ENCODE peak calls at places on chromosomes 6 and 20, in six cellular contexts. G, U, A, L, R and X are unnamed samples.

GRCh38 chr6:150593119-150593518 is 6.6 kb upstream of the PLEKHG1 start:
- DNase-seq in G (no peak), U (no peak), A (no peak), L (no peak), R (no peak), X (no peak)

GRCh38 chr6:5517781-5518180 is 256.5 kb downstream of the FARS2 start:
- DNase-seq in G (no peak), U (no peak), A (no peak), L (no peak), R (no peak), X (no peak)

GRCh38 chr6:149492798-149493165 is 8.0 kb upstream of the ZC3H12D start:
- DNase-seq in G (no peak), U (no peak), A (no peak), L (no peak), R (no peak), X (no peak)

GRCh38 chr20:62739581-62740285 is 31.1 kb downstream of the NTSR1 start:
- DNase-seq in G (peak; percentile 58), U (peak; percentile 34), A (peak; percentile 20), L (no peak), R (no peak), X (peak; percentile 80)

GRCh38 chr6:167141667-167142432 is 15.9 kb downstream of the GPR31 start:
- DNase-seq in G (peak; percentile 67), U (no peak), A (peak; percentile 28), L (no peak), R (no peak), X (no peak)

GRCh38 chr6:67030861-67031260 is 1323.8 kb upstream of the EYS start:
- DNase-seq in G (no peak), U (no peak), A (no peak), L (no peak), R (no peak), X (peak; percentile 64)

GRCh38 chr20:63957004-63957689 is 931 bp upstream of the UCKL1 start:
- DNase-seq in G (peak; percentile 87), U (no peak), A (peak; percentile 65), L (no peak), R (peak; percentile 49), X (peak; percentile 91)

GRCh38 chr20:6696001-6696400 is 71.5 kb upstream of the BMP2 start:
- DNase-seq in G (no peak), U (no peak), A (no peak), L (no peak), R (no peak), X (no peak)

GRCh38 chr6:56637640-56638039 is 5.0 kb downstream of the DST start:
- DNase-seq in G (peak; percentile 53), U (no peak), A (no peak), L (peak; percentile 7), R (peak; percentile 80), X (no peak)

GRCh38 chr6:46103437-46103836 is 26.4 kb upstream of the ENPP4 start:
- DNase-seq in G (no peak), U (no peak), A (no peak), L (no peak), R (no peak), X (no peak)

GRCh38 chr6:130788954-130789353 is 38.3 kb upstream of the SMLR1 start:
- DNase-seq in G (no peak), U (no peak), A (no peak), L (no peak), R (no peak), X (no peak)

DNA sequence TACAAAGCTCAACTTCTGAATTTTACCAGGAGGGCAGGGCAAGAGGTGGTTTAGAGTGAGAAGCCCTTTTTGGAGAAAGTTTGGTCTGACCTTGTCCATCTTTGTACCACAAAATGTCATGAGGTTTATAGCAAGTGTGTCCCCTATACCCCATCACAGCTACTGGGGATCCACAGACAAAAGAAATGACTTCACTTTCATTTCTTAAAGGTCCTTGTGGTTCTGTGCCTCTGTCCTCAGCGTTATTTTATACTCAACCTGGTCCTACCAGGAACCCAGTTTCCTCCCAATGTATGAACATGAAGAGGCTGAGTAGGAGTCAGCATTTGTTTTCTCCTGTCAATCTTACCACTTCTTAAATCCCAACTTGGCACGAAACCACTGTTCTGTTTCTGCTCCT is 157.7 kb downstream of the NFATC2 start:
- DNase-seq in G (no peak), U (no peak), A (no peak), L (no peak), R (no peak), X (no peak)
- H3K4me1 ChIP-seq in G (peaks cover 2% of the 10 kb centered on the region), U (no peaks in the 10 kb centered on the region), A (peaks cover 13% of the 10 kb centered on the region), L (peaks cover 42% of the 10 kb centered on the region), R (peaks cover 12% of the 10 kb centered on the region), X (peaks cover 1% of the 10 kb centered on the region)

GRCh38 chr6:111995409-111995808 is 58.5 kb upstream of the CCN6 start:
- DNase-seq in G (no peak), U (no peak), A (no peak), L (no peak), R (no peak), X (no peak)
- H3K4me1 ChIP-seq in G (no peaks in the 10 kb centered on the region), U (no peaks in the 10 kb centered on the region), A (no peaks in the 10 kb centered on the region), L (peaks cover 32% of the 10 kb centered on the region), R (no peaks in the 10 kb centered on the region), X (no peaks in the 10 kb centered on the region)

GRCh38 chr20:43938932-43939761 is 24.5 kb downstream of the TOX2 start:
- DNase-seq in G (peak; percentile 53), U (no peak), A (peak; percentile 42), L (no peak), R (peak; percentile 100), X (no peak)
- H3K4me1 ChIP-seq in G (peaks cover 36% of the 10 kb centered on the region), U (no peaks in the 10 kb centered on the region), A (peaks cover 37% of the 10 kb centered on the region), L (peaks cover 22% of the 10 kb centered on the region), R (peaks cover 52% of the 10 kb centered on the region), X (peaks cover 19% of the 10 kb centered on the region)

GRCh38 chr20:57968111-57968510 is 258.3 kb upstream of the PMEPA1 start:
- DNase-seq in G (no peak), U (no peak), A (no peak), L (no peak), R (no peak), X (no peak)

GRCh38 chr20:57965441-57965840 is 255.6 kb upstream of the PMEPA1 start:
- DNase-seq in G (no peak), U (no peak), A (no peak), L (no peak), R (no peak), X (no peak)

GRCh38 chr20:57966609-57967008 is 256.8 kb upstream of the PMEPA1 start:
- DNase-seq in G (no peak), U (no peak), A (no peak), L (no peak), R (no peak), X (no peak)

GRCh38 chr20:57964011-57964862 is 254.4 kb upstream of the PMEPA1 start:
- DNase-seq in G (no peak), U (no peak), A (peak; percentile 38), L (no peak), R (no peak), X (no peak)

DNA sequence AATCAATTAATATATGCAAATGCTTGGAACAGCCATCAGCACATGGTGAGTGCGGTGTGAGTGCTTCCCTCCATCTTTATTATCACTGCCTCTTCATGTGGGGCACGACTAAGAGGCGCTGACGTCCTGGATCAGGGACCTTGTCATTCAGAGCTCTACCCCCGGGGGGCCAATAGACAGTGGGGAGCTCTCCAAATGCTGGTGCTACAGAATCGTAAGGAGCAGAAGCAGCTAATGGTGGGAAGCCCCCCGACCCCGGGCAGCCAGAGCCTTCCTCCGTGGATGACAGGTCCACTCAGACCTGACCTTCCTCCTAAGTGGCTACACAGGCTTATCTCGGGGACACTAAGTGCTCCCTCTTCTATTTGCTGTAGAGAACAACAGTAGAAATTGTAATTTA is 257.5 kb upstream of the PMEPA1 start:
- DNase-seq in G (no peak), U (no peak), A (no peak), L (no peak), R (no peak), X (no peak)
- H3K4me1 ChIP-seq in G (no peaks in the 10 kb centered on the region), U (no peaks in the 10 kb centered on the region), A (peaks cover 9% of the 10 kb centered on the region), L (no peaks in the 10 kb centered on the region), R (no peaks in the 10 kb centered on the region), X (no peaks in the 10 kb centered on the region)

GRCh38 chr6:16727996-16728395 is 33.3 kb downstream of the ATXN1 start:
- DNase-seq in G (no peak), U (no peak), A (no peak), L (no peak), R (no peak), X (no peak)
- H3K4me1 ChIP-seq in G (peaks cover 34% of the 10 kb centered on the region), U (no peaks in the 10 kb centered on the region), A (peaks cover 59% of the 10 kb centered on the region), L (peaks cover 17% of the 10 kb centered on the region), R (peaks cover 23% of the 10 kb centered on the region), X (peaks cover 7% of the 10 kb centered on the region)

DNA sequence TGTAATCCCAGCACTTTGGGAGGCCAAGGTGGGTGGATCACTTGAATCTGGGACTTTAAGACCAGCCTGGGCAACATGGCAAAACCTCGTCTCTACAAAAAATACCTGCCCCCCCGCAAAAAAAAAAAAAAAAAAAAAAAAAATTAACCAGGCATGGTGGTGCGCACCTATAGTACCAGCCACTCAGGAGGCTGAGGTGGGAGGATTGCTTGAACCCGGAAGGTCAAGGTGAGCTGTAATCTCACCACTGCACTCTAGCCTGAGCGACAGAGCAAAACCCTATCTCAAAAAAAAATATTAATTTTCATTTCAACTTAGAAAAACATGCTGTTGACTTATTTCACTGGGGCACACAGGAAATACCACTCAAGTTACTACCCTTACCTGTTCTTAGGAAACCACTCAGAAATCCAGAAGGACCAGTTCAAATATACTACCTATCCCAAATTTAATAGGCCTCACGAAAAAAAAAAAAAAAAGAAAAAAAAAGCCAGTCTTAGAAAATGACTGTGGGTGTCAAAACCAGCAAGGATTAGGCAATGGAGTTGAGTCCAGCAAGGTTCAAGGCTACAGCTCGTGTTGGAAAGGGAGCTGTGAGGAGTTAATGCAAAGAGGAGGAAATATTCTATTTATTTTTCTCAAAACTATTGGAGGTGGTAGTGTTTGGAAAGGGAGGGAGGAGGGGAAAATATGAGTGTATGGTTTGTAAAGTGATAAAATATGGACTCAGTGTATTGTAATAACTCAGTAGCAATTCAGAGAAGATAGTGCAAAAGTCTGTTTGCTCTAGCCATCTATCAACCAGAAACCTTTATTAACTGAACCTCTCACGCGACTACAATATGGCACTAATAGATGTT is 33.9 kb upstream of the PIM1 start:
- DNase-seq in G (no peak), U (no peak), A (no peak), L (no peak), R (no peak), X (no peak)
- H3K4me1 ChIP-seq in G (peaks cover 31% of the 10 kb centered on the region), U (peaks cover 5% of the 10 kb centered on the region), A (peaks cover 43% of the 10 kb centered on the region), L (peaks cover 17% of the 10 kb centered on the region), R (peaks cover 40% of the 10 kb centered on the region), X (peaks cover 20% of the 10 kb centered on the region)

GRCh38 chr6:19831358-19831757 is 5.8 kb upstream of the ID4 start:
- DNase-seq in G (no peak), U (no peak), A (no peak), L (no peak), R (no peak), X (no peak)

GRCh38 chr6:19827247-19827646 is 9.9 kb upstream of the ID4 start:
- DNase-seq in G (no peak), U (no peak), A (no peak), L (no peak), R (no peak), X (no peak)

GRCh38 chr6:19830171-19830570 is 7.0 kb upstream of the ID4 start:
- DNase-seq in G (no peak), U (no peak), A (no peak), L (no peak), R (peak; percentile 32), X (no peak)

GRCh38 chr6:19824058-19824807 is 12.9 kb upstream of the ID4 start:
- DNase-seq in G (no peak), U (no peak), A (no peak), L (no peak), R (no peak), X (no peak)

GRCh38 chr6:19827903-19828302 is 9.3 kb upstream of the ID4 start:
- DNase-seq in G (no peak), U (no peak), A (no peak), L (no peak), R (no peak), X (no peak)
- H3K4me1 ChIP-seq in G (no peaks in the 10 kb centered on the region), U (no peaks in the 10 kb centered on the region), A (no peaks in the 10 kb centered on the region), L (no peaks in the 10 kb centered on the region), R (no peaks in the 10 kb centered on the region), X (no peaks in the 10 kb centered on the region)